ENCODE peak calls at places on chromosomes 16 and 17, in six cellular contexts. J, I, W, H, Q and O are unnamed samples.

GRCh38 chr17:43864161-43864706 is 17.3 kb downstream of the CD300LG start:
- DNase-seq in W (no peak), I (no peak), H (no peak), Q (no peak), J (no peak), O (no peak)

GRCh38 chr17:60163108-60163784 is 13.5 kb downstream of the CA4 start:
- DNase-seq in Q (no peak), W (no peak), J (peak; percentile 0), H (peak; percentile 38), I (peak; percentile 31), O (peak; percentile 55)

GRCh38 chr16:58339452-58339938 is 44.7 kb upstream of the PRSS54 start:
- DNase-seq in W (no peak), H (no peak), Q (no peak), I (no peak), J (peak; percentile 30), O (peak; percentile 28)

GRCh38 chr17:75589919-75590303 is 2.3 kb downstream of the MYO15B start:
- DNase-seq in H (no peak), I (no peak), J (no peak), Q (no peak), W (peak; percentile 45), O (no peak)

GRCh38 chr17:62670202-62670821 is 42.8 kb downstream of the MRC2 start:
- DNase-seq in J (no peak), Q (no peak), W (no peak), H (no peak), I (no peak), O (no peak)

GRCh38 chr16:72566174-72566573 is 394.2 kb upstream of the PMFBP1 start:
- DNase-seq in W (no peak), H (no peak), I (no peak), Q (no peak), J (no peak), O (no peak)

GRCh38 chr16:1773703-1774455 is 945 bp upstream of the MRPS34 start:
- DNase-seq in I (peak; percentile 50), H (no peak), J (no peak), Q (no peak), W (no peak), O (no peak)

GRCh38 chr16:11370084-11370931 is 25.0 kb downstream of the RMI2 start:
- DNase-seq in Q (no peak), J (no peak), H (no peak), W (no peak), I (peak; percentile 92), O (no peak)

GRCh38 chr17:3026125-3026855 is 37.1 kb downstream of the OR1D5 start:
- DNase-seq in J (no peak), Q (no peak), H (peak; percentile 60), I (no peak), W (no peak), O (no peak)

GRCh38 chr17:10748475-10749110 is 18.8 kb upstream of the TMEM220 start:
- DNase-seq in W (no peak), Q (no peak), I (no peak), H (no peak), J (no peak), O (no peak)

GRCh38 chr17:901964-902363 is 77.6 kb downstream of the NXN start:
- DNase-seq in W (no peak), I (no peak), Q (no peak), J (no peak), H (no peak), O (no peak)

GRCh38 chr17:1119924-1120323 is 59.9 kb downstream of the ABR start:
- DNase-seq in H (no peak), Q (no peak), I (no peak), J (no peak), W (no peak), O (no peak)

GRCh38 chr16:11112723-11113348 is 143.2 kb downstream of the SOCS1 start:
- DNase-seq in I (no peak), W (no peak), J (no peak), Q (no peak), H (no peak), O (no peak)

GRCh38 chr17:53472586-53472985 is 350.1 kb upstream of the KIF2B start:
- DNase-seq in H (no peak), J (no peak), W (no peak), I (no peak), Q (no peak), O (no peak)

GRCh38 chr17:9676084-9676483 is 30.8 kb downstream of the USP43 start:
- DNase-seq in J (no peak), Q (no peak), W (no peak), I (no peak), H (no peak), O (no peak)

GRCh38 chr17:41397003-41397665 is at the start of gene KRT31:
- DNase-seq in I (no peak), W (no peak), Q (no peak), H (no peak), J (no peak), O (no peak)

GRCh38 chr16:82432261-82432660 is 194.5 kb upstream of the CDH13 start:
- DNase-seq in I (no peak), J (no peak), H (no peak), W (no peak), Q (no peak), O (peak; percentile 15)

GRCh38 chr16:78684040-78684611 is 584.7 kb downstream of the WWOX start:
- DNase-seq in I (no peak), J (peak; percentile 6), W (peak; percentile 60), Q (peak; percentile 30), H (no peak), O (no peak)

GRCh38 chr17:48725005-48725293 is 2.0 kb downstream of the PRAC2 start:
- DNase-seq in H (no peak), W (no peak), J (no peak), Q (peak; percentile 45), I (no peak), O (no peak)

GRCh38 chr17:19346351-19347255 is 15.9 kb downstream of the B9D1 start:
- DNase-seq in W (peak; percentile 67), Q (peak; percentile 48), H (peak; percentile 65), J (peak; percentile 94), I (peak; percentile 68), O (peak; percentile 78)

GRCh38 chr17:51164911-51165679 is 1.1 kb upstream of the NME2 start:
- DNase-seq in W (no peak), Q (no peak), I (no peak), J (no peak), H (no peak), O (peak; percentile 69)

GRCh38 chr17:60089097-60089844 is 10.6 kb upstream of the HEATR6 start:
- DNase-seq in I (peak; percentile 61), H (no peak), J (no peak), W (no peak), Q (no peak), O (no peak)

GRCh38 chr16:49455181-49455990 is 81.8 kb downstream of the C16orf78 start:
- DNase-seq in Q (no peak), W (no peak), J (no peak), H (no peak), I (no peak), O (no peak)

GRCh38 chr16:47734987-47735594 is 274.0 kb downstream of the PHKB start:
- DNase-seq in I (no peak), W (no peak), J (no peak), Q (peak; percentile 58), H (no peak), O (no peak)

GRCh38 chr17:78723957-78724356 is 58.1 kb downstream of the CYTH1 start:
- DNase-seq in J (no peak), Q (no peak), W (no peak), I (no peak), H (no peak), O (no peak)

GRCh38 chr17:78719630-78720298 is 62.3 kb downstream of the CYTH1 start:
- DNase-seq in I (no peak), J (no peak), W (no peak), Q (no peak), H (no peak), O (no peak)

GRCh38 chr17:78724544-78724943 is 57.5 kb downstream of the CYTH1 start:
- DNase-seq in H (no peak), J (no peak), W (no peak), I (no peak), Q (no peak), O (no peak)

GRCh38 chr17:78723001-78723796 is 58.9 kb downstream of the CYTH1 start:
- DNase-seq in H (no peak), I (no peak), J (no peak), Q (no peak), W (peak; percentile 55), O (peak; percentile 46)

GRCh38 chr17:78722101-78722761 is 59.8 kb downstream of the CYTH1 start:
- DNase-seq in Q (no peak), H (no peak), I (peak; percentile 89), J (no peak), W (peak; percentile 38), O (no peak)
- H3K27ac ChIP-seq in Q (peak overlapping the region; percentile 25), H (peak overlapping the region; percentile 57), I (peak overlapping the region; percentile 88), J (no peak overlapping the region), W (peak overlapping the region; percentile 48), O (no peak overlapping the region)

DNA sequence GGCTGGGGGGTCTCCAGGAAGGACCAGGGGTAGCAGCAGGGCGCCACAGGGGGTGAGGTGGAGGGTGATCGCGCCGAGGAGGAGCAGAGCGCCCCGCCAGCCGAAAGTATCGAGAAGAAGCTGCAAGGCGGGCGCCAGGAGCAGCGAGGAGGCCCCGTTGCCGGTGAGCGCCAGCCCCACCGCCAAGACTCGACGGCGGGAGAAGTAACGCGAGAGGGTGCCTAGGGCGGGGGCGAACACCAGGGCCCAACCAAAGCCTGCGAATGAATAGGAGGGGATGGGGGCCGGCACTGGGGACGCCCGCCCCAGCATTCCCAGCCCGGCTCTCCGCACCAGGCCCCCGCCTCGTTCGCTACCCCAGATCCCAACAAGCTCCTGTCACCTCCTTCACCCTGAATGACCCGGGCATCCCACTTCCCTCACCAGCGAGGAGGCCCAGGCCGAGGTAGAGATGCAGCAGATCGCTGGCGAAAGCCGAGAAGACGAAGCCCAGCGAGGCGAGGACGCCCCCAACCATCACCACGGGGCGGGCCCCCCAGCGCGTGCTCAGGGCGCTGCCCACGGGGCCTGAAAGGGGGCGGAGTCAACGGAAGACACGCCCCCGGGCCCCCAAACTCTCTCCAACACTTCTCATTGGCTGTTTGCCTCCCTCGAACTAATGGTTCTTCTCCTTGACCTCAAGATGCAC is 1.2 kb downstream of the SLC16A11 start:
- DNase-seq in W (peak; percentile 22), J (no peak), H (peak; percentile 76), I (no peak), Q (no peak), O (no peak)
- H3K4me3 ChIP-seq in W (peak overlapping the region; percentile 60), J (no peak overlapping the region), H (peak overlapping the region; percentile 45), I (no peak overlapping the region), Q (peak overlapping the region; percentile 40), O (no peak overlapping the region)

GRCh38 chr16:15434079-15434424 is 336 bp upstream of the BMERB1 start:
- DNase-seq in Q (no peak), J (no peak), H (no peak), W (no peak), I (no peak), O (peak; percentile 8)

GRCh38 chr16:15439102-15439501 is 4.7 kb downstream of the BMERB1 start:
- DNase-seq in I (no peak), J (no peak), Q (no peak), W (no peak), H (no peak), O (no peak)

GRCh38 chr16:15440852-15441251 is 6.5 kb downstream of the BMERB1 start:
- DNase-seq in J (peak; percentile 58), H (no peak), Q (no peak), W (no peak), I (no peak), O (no peak)

GRCh38 chr16:15434425-15435215 is at the start of gene BMERB1:
- DNase-seq in W (peak; percentile 79), I (no peak), J (peak; percentile 77), Q (peak; percentile 61), H (no peak), O (peak; percentile 84)

GRCh38 chr16:15435216-15435864 is 952 bp downstream of the BMERB1 start:
- DNase-seq in J (no peak), W (no peak), I (no peak), H (no peak), Q (no peak), O (no peak)
- TF ChIP-seq CTCF in J (no peak), W (no peak), I (no peak), H (no peak), Q (no peak), O (no peak)

GRCh38 chr16:75107505-75107904 is 9.1 kb downstream of the LDHD start:
- DNase-seq in Q (no peak), I (no peak), W (no peak), J (no peak), H (peak; percentile 63), O (no peak)
- H3K27ac ChIP-seq in Q (no peak overlapping the region), I (no peak overlapping the region), W (peak overlapping the region; percentile 86), J (no peak overlapping the region), H (peak overlapping the region; percentile 84), O (no peak overlapping the region)